ENCODE peak calls at places on chromosomes 5 and 9, in five cellular contexts. G is HepG2, M is K562, E is GM12891, C is GM12878. H is an unnamed sample.

GRCh38 chr9:129714393-129715051 is 38.3 kb downstream of the PTGES start:
- DNase-seq in M (no peak), C (no peak), E (no peak), G (no peak), H (no peak)

GRCh38 chr5:143554194-143554717 is 150.8 kb upstream of the NR3C1 start:
- DNase-seq in C (no peak), G (no peak), M (no peak), E (no peak), H (no peak)

GRCh38 chr5:2021484-2022176 is 138.9 kb upstream of the IRX4 start:
- DNase-seq in G (no peak), C (no peak), E (no peak), M (no peak), H (no peak)

GRCh38 chr9:125541840-125542243 is 165.2 kb downstream of the MAPKAP1 start:
- DNase-seq in G (no peak), C (no peak), M (no peak), E (no peak), H (no peak)

GRCh38 chr9:80213613-80214012 is 641.8 kb downstream of the TLE4 start:
- DNase-seq in C (no peak), M (no peak), G (no peak), E (no peak), H (no peak)

GRCh38 chr5:146052780-146053179 is 52.6 kb downstream of the PLAC8L1 start:
- DNase-seq in M (peak), E (no peak), C (no peak), G (peak), H (no peak)

GRCh38 chr5:127386557-127386956 is 96.0 kb downstream of the MEGF10 start:
- DNase-seq in M (no peak), G (peak), E (no peak), C (no peak), H (no peak)

GRCh38 chr5:88734191-88734640 is 148.8 kb downstream of the MEF2C start:
- DNase-seq in E (no peak), M (peak), G (no peak), C (peak), H (no peak)

GRCh38 chr9:114452219-114453169 is 52.8 kb downstream of the WHRN start:
- DNase-seq in M (no peak), C (no peak), E (no peak), G (no peak), H (no peak)

GRCh38 chr9:113492343-113493079 is 29.0 kb downstream of the RGS3 start:
- DNase-seq in E (no peak), C (no peak), M (no peak), G (no peak), H (no peak)

GRCh38 chr5:147949711-147950573 is 43.6 kb upstream of the C5orf46 start:
- DNase-seq in E (no peak), G (peak), M (peak), C (no peak), H (peak)

GRCh38 chr5:67028371-67028770 is 168.2 kb downstream of the CD180 start:
- DNase-seq in E (no peak), C (no peak), G (no peak), M (no peak), H (no peak)

GRCh38 chr9:8115570-8115969 is 316.0 kb upstream of the DMAC1 start:
- DNase-seq in G (no peak), M (no peak), C (no peak), E (no peak), H (no peak)

GRCh38 chr5:125699860-125700259 is 723.3 kb upstream of the GRAMD2B start:
- DNase-seq in E (no peak), G (no peak), C (no peak), M (no peak), H (no peak)

GRCh38 chr9:135989722-135990467 is 28.7 kb upstream of the UBAC1 start:
- DNase-seq in E (no peak), C (no peak), G (no peak), M (no peak), H (no peak)

GRCh38 chr9:135989157-135989556 is 28.0 kb upstream of the UBAC1 start:
- DNase-seq in C (no peak), M (no peak), G (no peak), E (no peak), H (no peak)

GRCh38 chr9:135991771-135992170 is 30.6 kb upstream of the UBAC1 start:
- DNase-seq in C (no peak), G (no peak), M (no peak), E (no peak), H (no peak)

GRCh38 chr9:135992486-135993408 is 31.6 kb upstream of the UBAC1 start:
- DNase-seq in G (peak), E (no peak), C (no peak), M (peak), H (no peak)

DNA sequence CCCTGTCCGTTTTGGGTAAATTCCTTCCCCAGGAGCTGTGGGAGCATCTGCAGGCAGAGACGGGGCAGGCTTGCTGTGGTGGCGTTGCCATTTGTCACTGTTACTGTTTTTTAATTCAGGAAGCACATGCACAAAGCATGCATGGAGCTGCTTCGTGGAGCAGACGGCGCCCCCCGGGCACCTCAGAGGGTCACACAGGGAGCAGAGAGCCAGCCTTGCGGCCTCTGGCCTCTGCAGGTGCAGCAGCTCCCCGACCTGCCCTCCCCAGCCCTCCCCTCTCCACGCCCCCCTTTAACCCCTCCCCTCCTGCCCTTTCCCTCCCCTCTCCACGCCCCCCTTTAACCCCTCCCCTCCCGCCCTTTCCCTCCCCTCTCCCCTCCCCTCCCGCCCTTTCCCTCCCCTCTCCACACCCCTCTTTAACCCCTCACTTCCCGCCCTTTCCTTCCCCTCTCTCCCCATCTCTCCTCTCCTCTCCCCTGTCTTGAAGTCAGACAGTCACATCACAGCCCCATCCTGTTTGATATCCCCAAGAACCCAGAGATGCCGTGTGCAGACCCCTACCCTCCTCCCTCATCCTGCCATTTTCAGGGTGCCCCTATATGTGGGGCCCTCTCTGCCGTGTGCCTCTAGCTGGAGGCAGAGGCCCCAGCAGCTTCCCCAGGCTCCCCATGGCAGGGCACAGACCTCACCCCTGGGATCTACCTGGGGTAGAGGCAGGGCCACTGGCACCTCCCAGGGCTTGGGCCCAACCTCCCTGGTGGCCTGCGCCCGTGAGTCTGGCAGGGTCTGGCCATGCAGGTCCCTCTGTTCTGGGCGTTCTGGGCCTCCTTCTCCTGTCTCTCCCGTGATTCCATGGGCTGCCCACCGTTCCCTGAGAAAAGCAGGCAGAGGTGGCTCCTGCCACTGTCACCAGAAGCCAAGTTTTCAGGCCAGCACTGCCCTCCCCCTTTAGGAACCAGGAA is 29.6 kb upstream of the UBAC1 start:
- DNase-seq in C (no peak), E (peak), M (peak), G (peak), H (no peak)
- TF ChIP-seq TAF1 in C (no peak), E (no peak), M (no peak), G (no peak), H (no peak)

GRCh38 chr5:168528521-168529360 is at the start of gene FBLL1:
- DNase-seq in G (peak), E (no peak), M (peak), C (no peak), H (no peak)
- TF ChIP-seq TAF1 in G (no peak), E (no peak), M (no peak), C (no peak), H (no peak)

GRCh38 chr5:150309101-150309897 is 6.6 kb upstream of the ARSI start:
- DNase-seq in M (no peak), E (no peak), C (no peak), G (no peak), H (no peak)
- TF ChIP-seq TAF1 in M (no peak), E (no peak), C (no peak), G (no peak), H (no peak)

DNA sequence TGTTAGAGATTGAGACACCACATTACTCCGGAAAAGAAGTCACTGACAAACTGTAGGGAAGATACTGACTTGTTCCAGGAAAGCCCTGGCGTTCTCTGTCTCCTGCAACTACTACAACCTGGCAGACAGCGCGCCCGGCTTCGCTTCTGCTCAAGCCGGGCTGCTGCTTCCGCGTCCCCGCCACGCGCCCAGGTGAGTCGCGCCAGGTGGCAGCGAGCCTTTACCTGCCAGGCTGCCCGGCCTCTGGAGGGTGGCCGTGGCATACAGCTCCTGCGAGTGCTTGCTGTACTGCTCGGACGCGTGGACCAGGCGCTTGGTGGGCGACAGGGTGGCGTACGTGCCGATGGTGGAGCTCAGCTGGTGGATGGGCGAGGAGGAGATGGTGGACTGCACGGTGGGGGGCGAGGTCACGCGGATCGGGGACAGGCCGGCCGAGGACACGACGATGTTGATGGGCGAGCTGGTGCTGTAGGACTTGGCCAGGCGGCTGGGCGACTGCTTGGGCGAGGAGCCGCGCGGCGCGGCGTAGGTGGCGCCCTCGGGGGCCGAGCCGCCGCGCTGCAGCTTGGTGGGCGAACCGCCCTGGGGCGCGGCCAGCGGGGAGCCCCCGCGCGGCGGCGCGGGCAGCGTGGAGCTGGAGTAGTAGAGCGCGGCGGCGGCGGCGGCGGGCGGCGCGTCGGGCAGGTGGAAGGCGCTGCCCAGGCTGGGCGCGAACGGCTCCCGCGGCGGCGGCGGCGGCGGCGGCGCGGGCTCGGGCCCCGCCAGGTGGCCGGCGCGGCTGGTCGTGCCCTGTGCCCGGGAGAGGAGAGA is 519.6 kb downstream of the CTNND2 start:
- DNase-seq in M (no peak), C (no peak), E (no peak), G (no peak), H (no peak)
- TF ChIP-seq TAF1 in M (no peak), C (no peak), E (no peak), G (no peak), H (no peak)